ENCODE peak calls at places on chromosomes 16 and 17, in seven cellular contexts. X, Q, V, F, B, G and S are unnamed samples.

GRCh38 chr17:50899559-50900319 is 33.6 kb upstream of the TOB1 start:
- DNase-seq in G (no peak), B (no peak), Q (no peak), F (no peak), X (no peak), V (no peak), S (no peak)

GRCh38 chr16:53291757-53292392 is 142.4 kb upstream of the RBL2 start:
- DNase-seq in G (no peak), V (no peak), X (no peak), B (no peak), F (no peak), Q (no peak), S (peak; percentile 64)

GRCh38 chr16:27918755-27919154 is 144.8 kb downstream of the GSG1L start:
- DNase-seq in F (no peak), B (no peak), X (no peak), V (no peak), G (no peak), Q (no peak), S (peak; percentile 6)

GRCh38 chr16:11417487-11417886 is 72.2 kb downstream of the RMI2 start:
- DNase-seq in B (no peak), G (no peak), F (no peak), X (no peak), Q (no peak), V (no peak), S (no peak)

GRCh38 chr17:64081802-64082799 is 47.8 kb downstream of the ERN1 start:
- DNase-seq in F (peak; percentile 46), G (peak; percentile 84), Q (no peak), X (peak; percentile 84), V (no peak), B (no peak), S (peak; percentile 78)

GRCh38 chr16:29230671-29231091 is 175.8 kb downstream of the NPIPB11 start:
- DNase-seq in V (no peak), B (no peak), X (no peak), Q (no peak), F (no peak), G (no peak), S (peak; percentile 52)

GRCh38 chr17:15655162-15655561 is 28.9 kb downstream of the TRIM16 start:
- DNase-seq in F (no peak), Q (no peak), V (no peak), X (no peak), G (peak; percentile 54), B (no peak), S (peak; percentile 53)

GRCh38 chr16:49453001-49453400 is 79.4 kb downstream of the C16orf78 start:
- DNase-seq in X (no peak), B (no peak), V (no peak), G (no peak), F (no peak), Q (no peak), S (no peak)

GRCh38 chr16:85888405-85889331 is 10.3 kb upstream of the IRF8 start:
- DNase-seq in V (no peak), X (no peak), F (peak; percentile 35), G (no peak), B (no peak), Q (no peak), S (peak; percentile 91)

GRCh38 chr16:17359778-17360177 is 111.0 kb downstream of the XYLT1 start:
- DNase-seq in F (no peak), Q (no peak), V (no peak), B (no peak), X (no peak), G (no peak), S (peak; percentile 80)

GRCh38 chr17:58331815-58332719 is 3.5 kb upstream of the TSPOAP1 start:
- DNase-seq in Q (peak; percentile 88), G (peak; percentile 74), B (no peak), V (peak; percentile 74), X (no peak), F (no peak), S (no peak)

GRCh38 chr16:7614022-7614795 is 281.6 kb downstream of the RBFOX1 start:
- DNase-seq in G (no peak), V (no peak), X (no peak), F (no peak), B (no peak), Q (no peak), S (no peak)

GRCh38 chr16:46803373-46803772 is 27.6 kb downstream of the C16orf87 start:
- DNase-seq in G (no peak), X (no peak), Q (no peak), F (no peak), V (no peak), B (no peak), S (no peak)

GRCh38 chr16:87836346-87836843 is 32.9 kb downstream of the SLC7A5 start:
- DNase-seq in G (no peak), X (no peak), F (no peak), Q (no peak), V (no peak), B (no peak), S (no peak)

GRCh38 chr17:80063815-80064585 is 27.6 kb downstream of the CCDC40 start:
- DNase-seq in B (peak; percentile 71), X (no peak), V (peak; percentile 41), G (peak; percentile 9), F (no peak), Q (no peak), S (peak; percentile 46)

GRCh38 chr17:57121308-57122042 is 36.4 kb downstream of the AKAP1 start:
- DNase-seq in Q (no peak), V (no peak), X (no peak), G (no peak), F (no peak), B (no peak), S (peak; percentile 52)

GRCh38 chr16:31477220-31478216 is 5.4 kb upstream of the SLC5A2 start:
- DNase-seq in V (peak; percentile 85), B (no peak), X (no peak), G (peak; percentile 87), F (no peak), Q (peak; percentile 19), S (no peak)

GRCh38 chr16:65306313-65306712 is 184.4 kb upstream of the CDH11 start:
- DNase-seq in F (no peak), Q (no peak), G (no peak), V (no peak), X (no peak), B (no peak), S (peak; percentile 64)

GRCh38 chr16:48612621-48613020 is 2.6 kb upstream of the N4BP1 start:
- DNase-seq in B (no peak), X (no peak), F (no peak), V (no peak), Q (peak; percentile 10), G (no peak), S (no peak)

GRCh38 chr17:38798614-38799500 is 499 bp downstream of the PIP4K2B start:
- DNase-seq in G (peak; percentile 51), V (peak; percentile 40), X (no peak), B (no peak), Q (peak; percentile 57), F (no peak), S (peak; percentile 70)

GRCh38 chr17:57832711-57833596 is 16.9 kb downstream of the MRPS23 start:
- DNase-seq in F (peak; percentile 47), X (peak; percentile 69), G (peak; percentile 75), B (peak; percentile 60), Q (peak; percentile 31), V (peak; percentile 62), S (peak; percentile 77)

GRCh38 chr16:77877712-77878111 is 89.3 kb downstream of the VAT1L start:
- DNase-seq in B (no peak), V (no peak), Q (no peak), F (peak; percentile 10), X (no peak), G (no peak), S (peak; percentile 53)

GRCh38 chr17:35022536-35023063 is 40.9 kb downstream of the RFFL start:
- DNase-seq in X (peak; percentile 60), G (peak; percentile 52), V (peak; percentile 83), Q (peak; percentile 69), F (peak; percentile 61), B (peak; percentile 64), S (peak; percentile 86)

GRCh38 chr17:7929158-7930029 is at the start of gene KCNAB3:
- DNase-seq in F (peak; percentile 39), B (peak; percentile 82), G (peak; percentile 9), V (no peak), X (no peak), Q (peak; percentile 51), S (peak; percentile 84)